ENCODE peak calls at places on chromosome 7, in nine cellular contexts. V, O, T, G, M, K, H, Q and X are unnamed samples.

GRCh38 chr7:148084138-148084537 is 506.4 kb upstream of the C7orf33 start:
- DNase-seq in V (peak), O (no peak), T (peak), G (peak), M (peak), K (peak), H (no peak), Q (no peak), X (no peak)

GRCh38 chr7:7568553-7568952 is 1.9 kb downstream of the MIOS start:
- DNase-seq in V (no peak), O (no peak), T (no peak), G (no peak), M (no peak), K (no peak), H (no peak), Q (no peak), X (no peak)

GRCh38 chr7:26459794-26460193 is 168.1 kb downstream of the SNX10 start:
- DNase-seq in V (no peak), O (no peak), T (no peak), G (no peak), M (no peak), K (no peak), H (no peak), Q (no peak), X (no peak)

GRCh38 chr7:90455163-90456030 is 14.0 kb upstream of the PTTG1IP2 start:
- DNase-seq in V (peak), O (no peak), T (no peak), G (peak), M (peak), K (peak), H (no peak), Q (no peak), X (no peak)

GRCh38 chr7:27111753-27112277 is 9.3 kb upstream of the HOXA2 start:
- DNase-seq in V (no peak), O (no peak), T (no peak), G (no peak), M (no peak), K (no peak), H (no peak), Q (no peak), X (no peak)

GRCh38 chr7:33909755-33910154 is 4.4 kb downstream of the BMPER start:
- DNase-seq in V (peak), O (no peak), T (no peak), G (peak), M (no peak), K (no peak), H (no peak), Q (no peak), X (no peak)

GRCh38 chr7:111825046-111825445 is 262.8 kb upstream of the IMMP2L start:
- DNase-seq in V (no peak), O (no peak), T (no peak), G (no peak), M (no peak), K (no peak), H (no peak), Q (no peak), X (no peak)

GRCh38 chr7:17233643-17234397 is 64.6 kb upstream of the AHR start:
- DNase-seq in V (no peak), O (no peak), T (no peak), G (peak), M (peak), K (peak), H (peak), Q (peak), X (no peak)

GRCh38 chr7:20114463-20114862 is 102.7 kb downstream of the MACC1 start:
- DNase-seq in V (no peak), O (no peak), T (no peak), G (peak), M (no peak), K (no peak), H (no peak), Q (no peak), X (no peak)

GRCh38 chr7:143395187-143396149 is 13.2 kb downstream of the EPHA1 start:
- DNase-seq in V (no peak), O (peak), T (no peak), G (peak), M (no peak), K (no peak), H (no peak), Q (no peak), X (peak)

GRCh38 chr7:3042301-3042700 is 1.4 kb downstream of the CARD11 start:
- DNase-seq in V (no peak), O (no peak), T (no peak), G (no peak), M (no peak), K (no peak), H (no peak), Q (no peak), X (no peak)

GRCh38 chr7:155980841-155981240 is 168.6 kb upstream of the SHH start:
- DNase-seq in V (no peak), O (peak), T (no peak), G (no peak), M (no peak), K (no peak), H (no peak), Q (no peak), X (no peak)

GRCh38 chr7:132150711-132151110 is 425.6 kb downstream of the PLXNA4 start:
- DNase-seq in V (no peak), O (no peak), T (no peak), G (no peak), M (no peak), K (no peak), H (no peak), Q (no peak), X (no peak)